ENCODE peak calls at places on chromosomes 11 and 22, in six cellular contexts. K is gastrocnemius medialis, W is mucosa of descending colon, U is fibroblast of mammary gland, M is Peyer's patch, H is cardiac muscle cell. R is an unnamed sample.

GRCh38 chr22:44211256-44211945 is 30.7 kb downstream of the PARVG start:
- DNase-seq in K (no peak), W (no peak), M (no peak), H (no peak), U (peak; percentile 44), R (no peak)

GRCh38 chr22:30890689-30891442 is 77.7 kb downstream of the MORC2 start:
- DNase-seq in U (peak; percentile 28), H (peak; percentile 51), M (peak; percentile 18), W (peak; percentile 50), K (no peak), R (no peak)

GRCh38 chr11:29019960-29020683 is 911.9 kb downstream of the METTL15 start:
- DNase-seq in H (peak; percentile 31), M (no peak), K (no peak), W (no peak), U (peak; percentile 30), R (no peak)

GRCh38 chr11:134564472-134565200 is 152.6 kb upstream of the B3GAT1 start:
- DNase-seq in K (no peak), M (no peak), U (no peak), W (no peak), H (no peak), R (no peak)

GRCh38 chr11:74070713-74071506 is 62.0 kb upstream of the UCP3 start:
- DNase-seq in K (peak; percentile 75), H (no peak), M (no peak), U (no peak), W (no peak), R (no peak)

GRCh38 chr11:75656044-75656726 is 12.7 kb downstream of the MAP6 start:
- DNase-seq in K (no peak), M (no peak), U (no peak), H (no peak), W (no peak), R (no peak)

GRCh38 chr11:110100476-110101240 is 7.5 kb downstream of the ZC3H12C start:
- DNase-seq in W (no peak), U (no peak), H (no peak), M (no peak), K (no peak), R (no peak)

GRCh38 chr11:58784995-58785394 is 53.3 kb upstream of the GLYAT start:
- DNase-seq in W (no peak), M (no peak), H (no peak), K (no peak), U (no peak), R (no peak)

GRCh38 chr11:1876361-1877063 is 15.2 kb downstream of the PRR33 start:
- DNase-seq in H (peak; percentile 32), W (peak; percentile 76), U (peak; percentile 86), K (no peak), M (peak; percentile 35), R (peak; percentile 25)

GRCh38 chr22:29093030-29093429 is 20.2 kb downstream of the KREMEN1 start:
- DNase-seq in M (no peak), K (no peak), U (no peak), H (no peak), W (no peak), R (no peak)

GRCh38 chr11:19368726-19369364 is 128.1 kb upstream of the E2F8 start:
- DNase-seq in W (no peak), K (no peak), M (no peak), U (peak; percentile 97), H (no peak), R (no peak)

GRCh38 chr22:20085651-20086050 is 5.6 kb downstream of the DGCR8 start:
- DNase-seq in U (no peak), M (no peak), K (no peak), H (no peak), W (peak; percentile 29), R (no peak)

GRCh38 chr22:50720301-50720845 is 17.6 kb upstream of the ACR start:
- DNase-seq in U (peak; percentile 3), W (no peak), H (peak; percentile 29), M (no peak), K (no peak), R (no peak)

GRCh38 chr22:48351376-48352085 is 1476.1 kb downstream of the BRD1 start:
- DNase-seq in M (no peak), K (no peak), U (no peak), H (no peak), W (no peak), R (no peak)

GRCh38 chr22:22401381-22401780 is 107.2 kb downstream of the ZNF280B start:
- DNase-seq in W (no peak), M (no peak), K (no peak), U (no peak), H (no peak), R (no peak)

GRCh38 chr22:27836181-27836580 is 34.6 kb upstream of the MN1 start:
- DNase-seq in U (peak; percentile 37), M (no peak), W (no peak), K (no peak), H (no peak), R (no peak)

GRCh38 chr11:104946907-104947306 is 21.5 kb downstream of the CASP4 start:
- DNase-seq in K (no peak), H (no peak), M (peak; percentile 24), U (peak; percentile 72), W (no peak), R (peak; percentile 43)

GRCh38 chr11:77381749-77382693 is 80.5 kb upstream of the GDPD4 start:
- DNase-seq in H (no peak), M (no peak), W (no peak), K (no peak), U (peak; percentile 74), R (peak; percentile 18)

GRCh38 chr11:3609416-3610265 is 32.2 kb downstream of the ART5 start:
- DNase-seq in K (no peak), M (no peak), W (no peak), H (peak; percentile 59), U (peak; percentile 42), R (no peak)

GRCh38 chr11:130877532-130877931 is 38.7 kb downstream of the SNX19 start:
- DNase-seq in H (no peak), U (no peak), K (no peak), M (no peak), W (no peak), R (no peak)

GRCh38 chr11:66607126-66607834 is 9.2 kb upstream of the RBM14 start:
- DNase-seq in K (no peak), U (peak; percentile 91), W (peak; percentile 75), M (no peak), H (no peak), R (no peak)

GRCh38 chr11:18774801-18775200 is 16.8 kb downstream of the PTPN5 start:
- DNase-seq in M (no peak), W (no peak), K (no peak), H (no peak), U (no peak), R (no peak)

GRCh38 chr22:35315855-35316745 is 16.4 kb downstream of the TOM1 start:
- DNase-seq in M (no peak), U (no peak), K (peak; percentile 95), W (no peak), H (no peak), R (no peak)

GRCh38 chr11:119999220-119999619 is 138.7 kb downstream of the TRIM29 start:
- DNase-seq in U (no peak), K (no peak), W (no peak), H (no peak), M (no peak), R (no peak)

GRCh38 chr11:119373917-119374631 is 7.4 kb downstream of the USP2 start:
- DNase-seq in U (peak; percentile 82), K (no peak), H (peak; percentile 89), W (no peak), M (no peak), R (no peak)

GRCh38 chr22:43270314-43270908 is 72.8 kb downstream of the SCUBE1 start:
- DNase-seq in M (no peak), K (no peak), H (no peak), W (no peak), U (no peak), R (no peak)

DNA sequence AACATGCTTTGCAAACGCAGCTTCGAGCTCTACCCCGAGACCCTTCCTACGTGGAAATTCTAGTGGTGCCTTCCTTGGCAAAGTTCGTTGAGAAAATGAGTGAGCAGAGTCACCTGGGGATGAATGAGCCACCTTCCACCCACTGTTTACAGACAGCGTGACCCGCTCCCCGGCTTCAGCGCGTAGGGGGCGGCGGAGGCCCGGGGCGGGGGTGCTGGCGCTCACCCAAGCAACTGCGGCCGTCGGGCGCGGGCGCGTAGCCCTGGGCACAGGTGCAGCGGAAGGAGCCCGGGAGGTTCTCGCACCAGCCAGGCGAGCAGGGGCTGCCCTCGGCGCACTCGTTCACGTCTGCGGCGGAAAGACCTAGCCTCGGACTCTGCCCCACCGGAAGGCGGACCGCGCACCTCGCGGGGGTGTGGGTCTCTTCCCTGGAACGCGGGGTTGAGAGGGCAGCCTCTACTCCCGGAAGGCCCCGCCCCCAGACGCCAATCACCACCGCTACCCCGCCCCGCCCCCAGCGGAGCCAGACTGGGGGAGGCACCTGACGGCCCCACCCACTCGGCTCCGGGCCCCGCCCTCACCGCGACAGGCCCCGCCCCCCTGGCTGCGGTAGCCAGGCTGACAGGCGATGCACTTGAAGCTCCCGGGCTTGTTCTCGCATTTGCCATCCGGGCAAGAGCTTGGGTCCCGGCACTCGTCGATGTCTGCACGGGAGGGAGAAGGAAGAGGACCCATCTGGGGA is 11.8 kb downstream of the LTBP3 start:
- DNase-seq in M (peak; percentile 100), U (no peak), H (peak; percentile 91), K (no peak), W (peak; percentile 98), R (peak; percentile 93)
- H3K4me3 ChIP-seq in M (peak overlapping the region; percentile 29), U (no peak overlapping the region), H (peak overlapping the region; percentile 26), K (no peak overlapping the region), W (peak overlapping the region; percentile 22), R (peak overlapping the region; percentile 61)

DNA sequence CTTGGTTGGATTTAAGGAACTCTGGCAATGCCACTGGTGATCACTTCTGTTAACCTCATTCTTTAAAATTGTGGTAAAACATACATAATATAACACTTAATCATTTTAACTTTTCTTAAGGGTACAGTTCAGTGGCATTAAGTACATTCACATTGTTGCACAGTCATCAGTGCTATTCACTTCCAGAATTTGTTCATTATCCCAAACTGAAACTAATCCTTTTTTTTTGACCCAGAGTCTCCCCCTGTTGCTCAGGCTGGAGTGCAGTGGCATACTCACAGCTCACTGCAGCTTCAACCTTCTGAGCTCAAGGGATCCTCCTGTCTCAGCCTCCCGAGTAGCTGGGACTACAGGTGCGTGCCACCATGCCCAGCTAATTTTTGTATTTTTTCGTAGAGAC is 10.6 kb downstream of the ELF5 start:
- DNase-seq in M (no peak), W (no peak), U (peak; percentile 22), H (no peak), K (no peak), R (no peak)
- TF ChIP-seq CTCF in M (no peak), W (no peak), U (no peak), H (no peak), K (no peak), R (no peak)

GRCh38 chr11:63811522-63811921 is 1.7 kb upstream of the SPINDOC start:
- DNase-seq in U (no peak), M (no peak), K (no peak), W (no peak), H (no peak), R (no peak)
- H3K4me3 ChIP-seq in U (no peak overlapping the region), M (no peak overlapping the region), K (no peak overlapping the region), W (no peak overlapping the region), H (no peak overlapping the region), R (no peak overlapping the region)

GRCh38 chr22:24775769-24776492 is 1.4 kb upstream of the PIWIL3 start:
- DNase-seq in U (no peak), W (no peak), K (no peak), H (no peak), M (no peak), R (no peak)

GRCh38 chr22:24776525-24776924 is 2.0 kb upstream of the PIWIL3 start:
- DNase-seq in K (no peak), M (no peak), H (no peak), W (no peak), U (no peak), R (no peak)

GRCh38 chr22:24768537-24769374 is 5.8 kb downstream of the PIWIL3 start:
- DNase-seq in K (peak; percentile 5), W (no peak), M (peak; percentile 33), H (peak; percentile 75), U (peak; percentile 60), R (no peak)

GRCh38 chr22:24772493-24773220 is 1.9 kb downstream of the PIWIL3 start:
- DNase-seq in K (no peak), W (no peak), M (no peak), U (peak; percentile 39), H (peak; percentile 53), R (no peak)
- TF ChIP-seq CTCF in K (no peak), W (no peak), M (no peak), U (peak; percentile 52), H (peak; percentile 89), R (peak; percentile 5)

R was measured in HL-60.